ENCODE peak calls at places on chromosomes 7 and 10, in ten cellular contexts. One of them, this sample, is unnamed.

GRCh38 chr10:17771027-17771426 is 19.0 kb downstream of the TMEM236 start:
- DNase-seq in GM12865: no peak
- DNase-seq in Daoy: no peak
- DNase-seq in GM20000: no peak
- DNase-seq in SJSA1: no peak
- DNase-seq in stimulated activated CD4-positive, alpha-beta T cell treated with anti-CD3 and anti-CD28 coated beads, Interleukin-15, amount 100 ng/mL, for 24 hours: no peak
- DNase-seq in activated naive CD8-positive, alpha-beta T cell treated with anti-CD3 and anti-CD28 coated beads, Interleukin-2, amount 50 U/mL, for 24 hours: no peak
- DNase-seq in naive thymus-derived CD8-positive, alpha-beta T cell: no peak
- DNase-seq in G401: no peak
- DNase-seq in activated CD4-positive, alpha-beta T cell treated with anti-CD3 and anti-CD28 coated beads, Interleukin-2, amount 10 ng/mL, durations not matched to agents 7 days and 5 days: no peak
- DNase-seq in this sample: no peak

GRCh38 chr10:3133948-3134347 is 38.6 kb downstream of the PITRM1 start:
- DNase-seq in GM12865: no peak
- DNase-seq in Daoy: no peak
- DNase-seq in GM20000: no peak
- DNase-seq in SJSA1: no peak
- DNase-seq in stimulated activated CD4-positive, alpha-beta T cell treated with anti-CD3 and anti-CD28 coated beads, Interleukin-15, amount 100 ng/mL, for 24 hours: no peak
- DNase-seq in activated naive CD8-positive, alpha-beta T cell treated with anti-CD3 and anti-CD28 coated beads, Interleukin-2, amount 50 U/mL, for 24 hours: no peak
- DNase-seq in naive thymus-derived CD8-positive, alpha-beta T cell: no peak
- DNase-seq in G401: no peak
- DNase-seq in activated CD4-positive, alpha-beta T cell treated with anti-CD3 and anti-CD28 coated beads, Interleukin-2, amount 10 ng/mL, durations not matched to agents 7 days and 5 days: no peak
- DNase-seq in this sample: no peak

GRCh38 chr7:149154021-149154420 is 6.8 kb downstream of the ZNF398 start:
- DNase-seq in GM12865: no peak
- DNase-seq in Daoy: no peak
- DNase-seq in GM20000: no peak
- DNase-seq in SJSA1: no peak
- DNase-seq in stimulated activated CD4-positive, alpha-beta T cell treated with anti-CD3 and anti-CD28 coated beads, Interleukin-15, amount 100 ng/mL, for 24 hours: no peak
- DNase-seq in activated naive CD8-positive, alpha-beta T cell treated with anti-CD3 and anti-CD28 coated beads, Interleukin-2, amount 50 U/mL, for 24 hours: no peak
- DNase-seq in naive thymus-derived CD8-positive, alpha-beta T cell: no peak
- DNase-seq in G401: no peak
- DNase-seq in activated CD4-positive, alpha-beta T cell treated with anti-CD3 and anti-CD28 coated beads, Interleukin-2, amount 10 ng/mL, durations not matched to agents 7 days and 5 days: no peak
- DNase-seq in this sample: no peak

GRCh38 chr7:150947761-150948680 is 30.1 kb downstream of the KCNH2 start:
- DNase-seq in GM12865: no peak
- DNase-seq in Daoy: no peak
- DNase-seq in GM20000: peak; percentile 43
- DNase-seq in SJSA1: no peak
- DNase-seq in stimulated activated CD4-positive, alpha-beta T cell treated with anti-CD3 and anti-CD28 coated beads, Interleukin-15, amount 100 ng/mL, for 24 hours: no peak
- DNase-seq in activated naive CD8-positive, alpha-beta T cell treated with anti-CD3 and anti-CD28 coated beads, Interleukin-2, amount 50 U/mL, for 24 hours: no peak
- DNase-seq in naive thymus-derived CD8-positive, alpha-beta T cell: no peak
- DNase-seq in G401: no peak
- DNase-seq in activated CD4-positive, alpha-beta T cell treated with anti-CD3 and anti-CD28 coated beads, Interleukin-2, amount 10 ng/mL, durations not matched to agents 7 days and 5 days: no peak
- DNase-seq in this sample: no peak

GRCh38 chr10:103919648-103920025 is 1.7 kb upstream of the STN1 start:
- DNase-seq in GM12865: no peak
- DNase-seq in Daoy: no peak
- DNase-seq in GM20000: no peak
- DNase-seq in SJSA1: no peak
- DNase-seq in stimulated activated CD4-positive, alpha-beta T cell treated with anti-CD3 and anti-CD28 coated beads, Interleukin-15, amount 100 ng/mL, for 24 hours: no peak
- DNase-seq in activated naive CD8-positive, alpha-beta T cell treated with anti-CD3 and anti-CD28 coated beads, Interleukin-2, amount 50 U/mL, for 24 hours: no peak
- DNase-seq in naive thymus-derived CD8-positive, alpha-beta T cell: no peak
- DNase-seq in G401: no peak
- DNase-seq in activated CD4-positive, alpha-beta T cell treated with anti-CD3 and anti-CD28 coated beads, Interleukin-2, amount 10 ng/mL, durations not matched to agents 7 days and 5 days: no peak
- DNase-seq in this sample: no peak

GRCh38 chr7:26500749-26501352 is 209.2 kb downstream of the SNX10 start:
- DNase-seq in GM12865: peak; percentile 55
- DNase-seq in Daoy: peak; percentile 42
- DNase-seq in GM20000: peak; percentile 64
- DNase-seq in SJSA1: no peak
- DNase-seq in stimulated activated CD4-positive, alpha-beta T cell treated with anti-CD3 and anti-CD28 coated beads, Interleukin-15, amount 100 ng/mL, for 24 hours: no peak
- DNase-seq in activated naive CD8-positive, alpha-beta T cell treated with anti-CD3 and anti-CD28 coated beads, Interleukin-2, amount 50 U/mL, for 24 hours: no peak
- DNase-seq in naive thymus-derived CD8-positive, alpha-beta T cell: no peak
- DNase-seq in G401: peak; percentile 67
- DNase-seq in activated CD4-positive, alpha-beta T cell treated with anti-CD3 and anti-CD28 coated beads, Interleukin-2, amount 10 ng/mL, durations not matched to agents 7 days and 5 days: no peak
- DNase-seq in this sample: no peak

GRCh38 chr10:112613620-112614019 is 166.6 kb downstream of the VTI1A start:
- DNase-seq in GM12865: no peak
- DNase-seq in Daoy: no peak
- DNase-seq in GM20000: no peak
- DNase-seq in SJSA1: no peak
- DNase-seq in stimulated activated CD4-positive, alpha-beta T cell treated with anti-CD3 and anti-CD28 coated beads, Interleukin-15, amount 100 ng/mL, for 24 hours: no peak
- DNase-seq in activated naive CD8-positive, alpha-beta T cell treated with anti-CD3 and anti-CD28 coated beads, Interleukin-2, amount 50 U/mL, for 24 hours: no peak
- DNase-seq in naive thymus-derived CD8-positive, alpha-beta T cell: no peak
- DNase-seq in G401: no peak
- DNase-seq in activated CD4-positive, alpha-beta T cell treated with anti-CD3 and anti-CD28 coated beads, Interleukin-2, amount 10 ng/mL, durations not matched to agents 7 days and 5 days: no peak
- DNase-seq in this sample: no peak

GRCh38 chr7:28996836-28997235 is 38.7 kb upstream of the TRIL start:
- DNase-seq in GM12865: no peak
- DNase-seq in Daoy: no peak
- DNase-seq in GM20000: no peak
- DNase-seq in SJSA1: peak; percentile 18
- DNase-seq in stimulated activated CD4-positive, alpha-beta T cell treated with anti-CD3 and anti-CD28 coated beads, Interleukin-15, amount 100 ng/mL, for 24 hours: no peak
- DNase-seq in activated naive CD8-positive, alpha-beta T cell treated with anti-CD3 and anti-CD28 coated beads, Interleukin-2, amount 50 U/mL, for 24 hours: no peak
- DNase-seq in naive thymus-derived CD8-positive, alpha-beta T cell: no peak
- DNase-seq in G401: no peak
- DNase-seq in activated CD4-positive, alpha-beta T cell treated with anti-CD3 and anti-CD28 coated beads, Interleukin-2, amount 10 ng/mL, durations not matched to agents 7 days and 5 days: no peak
- DNase-seq in this sample: no peak

GRCh38 chr10:24944512-24945255 is 7.7 kb downstream of the PRTFDC1 start:
- DNase-seq in GM12865: peak; percentile 13
- DNase-seq in Daoy: peak; percentile 82
- DNase-seq in GM20000: no peak
- DNase-seq in SJSA1: no peak
- DNase-seq in stimulated activated CD4-positive, alpha-beta T cell treated with anti-CD3 and anti-CD28 coated beads, Interleukin-15, amount 100 ng/mL, for 24 hours: no peak
- DNase-seq in activated naive CD8-positive, alpha-beta T cell treated with anti-CD3 and anti-CD28 coated beads, Interleukin-2, amount 50 U/mL, for 24 hours: no peak
- DNase-seq in naive thymus-derived CD8-positive, alpha-beta T cell: no peak
- DNase-seq in G401: no peak
- DNase-seq in activated CD4-positive, alpha-beta T cell treated with anti-CD3 and anti-CD28 coated beads, Interleukin-2, amount 10 ng/mL, durations not matched to agents 7 days and 5 days: no peak
- DNase-seq in this sample: no peak

GRCh38 chr10:69418052-69418752 is 1.5 kb upstream of the TACR2 start:
- DNase-seq in GM12865: no peak
- DNase-seq in Daoy: no peak
- DNase-seq in GM20000: no peak
- DNase-seq in SJSA1: no peak
- DNase-seq in stimulated activated CD4-positive, alpha-beta T cell treated with anti-CD3 and anti-CD28 coated beads, Interleukin-15, amount 100 ng/mL, for 24 hours: no peak
- DNase-seq in activated naive CD8-positive, alpha-beta T cell treated with anti-CD3 and anti-CD28 coated beads, Interleukin-2, amount 50 U/mL, for 24 hours: no peak
- DNase-seq in naive thymus-derived CD8-positive, alpha-beta T cell: no peak
- DNase-seq in G401: no peak
- DNase-seq in activated CD4-positive, alpha-beta T cell treated with anti-CD3 and anti-CD28 coated beads, Interleukin-2, amount 10 ng/mL, durations not matched to agents 7 days and 5 days: no peak
- DNase-seq in this sample: no peak

GRCh38 chr7:3259711-3260424 is 41.2 kb upstream of the SDK1 start:
- DNase-seq in GM12865: no peak
- DNase-seq in Daoy: peak; percentile 17
- DNase-seq in GM20000: no peak
- DNase-seq in SJSA1: no peak
- DNase-seq in stimulated activated CD4-positive, alpha-beta T cell treated with anti-CD3 and anti-CD28 coated beads, Interleukin-15, amount 100 ng/mL, for 24 hours: no peak
- DNase-seq in activated naive CD8-positive, alpha-beta T cell treated with anti-CD3 and anti-CD28 coated beads, Interleukin-2, amount 50 U/mL, for 24 hours: no peak
- DNase-seq in naive thymus-derived CD8-positive, alpha-beta T cell: no peak
- DNase-seq in G401: no peak
- DNase-seq in activated CD4-positive, alpha-beta T cell treated with anti-CD3 and anti-CD28 coated beads, Interleukin-2, amount 10 ng/mL, durations not matched to agents 7 days and 5 days: no peak
- DNase-seq in this sample: no peak

GRCh38 chr10:2839081-2839725 is 228.1 kb upstream of the PFKP start:
- DNase-seq in GM12865: peak; percentile 26
- DNase-seq in Daoy: peak; percentile 59
- DNase-seq in GM20000: peak; percentile 44
- DNase-seq in SJSA1: no peak
- DNase-seq in stimulated activated CD4-positive, alpha-beta T cell treated with anti-CD3 and anti-CD28 coated beads, Interleukin-15, amount 100 ng/mL, for 24 hours: peak; percentile 63
- DNase-seq in activated naive CD8-positive, alpha-beta T cell treated with anti-CD3 and anti-CD28 coated beads, Interleukin-2, amount 50 U/mL, for 24 hours: peak; percentile 42
- DNase-seq in naive thymus-derived CD8-positive, alpha-beta T cell: no peak
- DNase-seq in G401: peak; percentile 8
- DNase-seq in activated CD4-positive, alpha-beta T cell treated with anti-CD3 and anti-CD28 coated beads, Interleukin-2, amount 10 ng/mL, durations not matched to agents 7 days and 5 days: peak; percentile 26
- DNase-seq in this sample: peak; percentile 48

GRCh38 chr7:13111230-13111629 is 423.8 kb downstream of the ARL4A start:
- DNase-seq in GM12865: no peak
- DNase-seq in Daoy: peak; percentile 16
- DNase-seq in GM20000: no peak
- DNase-seq in SJSA1: no peak
- DNase-seq in stimulated activated CD4-positive, alpha-beta T cell treated with anti-CD3 and anti-CD28 coated beads, Interleukin-15, amount 100 ng/mL, for 24 hours: no peak
- DNase-seq in activated naive CD8-positive, alpha-beta T cell treated with anti-CD3 and anti-CD28 coated beads, Interleukin-2, amount 50 U/mL, for 24 hours: no peak
- DNase-seq in naive thymus-derived CD8-positive, alpha-beta T cell: no peak
- DNase-seq in G401: no peak
- DNase-seq in activated CD4-positive, alpha-beta T cell treated with anti-CD3 and anti-CD28 coated beads, Interleukin-2, amount 10 ng/mL, durations not matched to agents 7 days and 5 days: no peak
- DNase-seq in this sample: no peak

GRCh38 chr7:127035203-127035849 is 217.4 kb downstream of the GRM8 start:
- DNase-seq in GM12865: no peak
- DNase-seq in Daoy: no peak
- DNase-seq in GM20000: no peak
- DNase-seq in SJSA1: no peak
- DNase-seq in stimulated activated CD4-positive, alpha-beta T cell treated with anti-CD3 and anti-CD28 coated beads, Interleukin-15, amount 100 ng/mL, for 24 hours: no peak
- DNase-seq in activated naive CD8-positive, alpha-beta T cell treated with anti-CD3 and anti-CD28 coated beads, Interleukin-2, amount 50 U/mL, for 24 hours: no peak
- DNase-seq in naive thymus-derived CD8-positive, alpha-beta T cell: no peak
- DNase-seq in G401: no peak
- DNase-seq in activated CD4-positive, alpha-beta T cell treated with anti-CD3 and anti-CD28 coated beads, Interleukin-2, amount 10 ng/mL, durations not matched to agents 7 days and 5 days: no peak
- DNase-seq in this sample: peak; percentile 14

GRCh38 chr7:134722786-134723322 is 56.6 kb upstream of the CALD1 start:
- DNase-seq in GM12865: no peak
- DNase-seq in Daoy: no peak
- DNase-seq in GM20000: no peak
- DNase-seq in SJSA1: no peak
- DNase-seq in stimulated activated CD4-positive, alpha-beta T cell treated with anti-CD3 and anti-CD28 coated beads, Interleukin-15, amount 100 ng/mL, for 24 hours: no peak
- DNase-seq in activated naive CD8-positive, alpha-beta T cell treated with anti-CD3 and anti-CD28 coated beads, Interleukin-2, amount 50 U/mL, for 24 hours: no peak
- DNase-seq in naive thymus-derived CD8-positive, alpha-beta T cell: no peak
- DNase-seq in G401: no peak
- DNase-seq in activated CD4-positive, alpha-beta T cell treated with anti-CD3 and anti-CD28 coated beads, Interleukin-2, amount 10 ng/mL, durations not matched to agents 7 days and 5 days: no peak
- DNase-seq in this sample: no peak

GRCh38 chr10:29496341-29497162 is 138.2 kb downstream of the SVIL start:
- DNase-seq in GM12865: peak; percentile 63
- DNase-seq in Daoy: peak; percentile 66
- DNase-seq in GM20000: peak; percentile 59
- DNase-seq in SJSA1: peak; percentile 74
- DNase-seq in stimulated activated CD4-positive, alpha-beta T cell treated with anti-CD3 and anti-CD28 coated beads, Interleukin-15, amount 100 ng/mL, for 24 hours: peak; percentile 79
- DNase-seq in activated naive CD8-positive, alpha-beta T cell treated with anti-CD3 and anti-CD28 coated beads, Interleukin-2, amount 50 U/mL, for 24 hours: peak; percentile 84
- DNase-seq in naive thymus-derived CD8-positive, alpha-beta T cell: peak; percentile 52
- DNase-seq in G401: peak; percentile 37
- DNase-seq in activated CD4-positive, alpha-beta T cell treated with anti-CD3 and anti-CD28 coated beads, Interleukin-2, amount 10 ng/mL, durations not matched to agents 7 days and 5 days: peak; percentile 57
- DNase-seq in this sample: peak; percentile 70

GRCh38 chr7:7911339-7911738 is 57.3 kb upstream of the GLCCI1 start:
- DNase-seq in GM12865: no peak
- DNase-seq in Daoy: peak; percentile 73
- DNase-seq in GM20000: no peak
- DNase-seq in SJSA1: no peak
- DNase-seq in stimulated activated CD4-positive, alpha-beta T cell treated with anti-CD3 and anti-CD28 coated beads, Interleukin-15, amount 100 ng/mL, for 24 hours: no peak
- DNase-seq in activated naive CD8-positive, alpha-beta T cell treated with anti-CD3 and anti-CD28 coated beads, Interleukin-2, amount 50 U/mL, for 24 hours: no peak
- DNase-seq in naive thymus-derived CD8-positive, alpha-beta T cell: no peak
- DNase-seq in G401: no peak
- DNase-seq in activated CD4-positive, alpha-beta T cell treated with anti-CD3 and anti-CD28 coated beads, Interleukin-2, amount 10 ng/mL, durations not matched to agents 7 days and 5 days: no peak
- DNase-seq in this sample: no peak

GRCh38 chr10:121154846-121155245 is 303.7 kb downstream of the WDR11 start:
- DNase-seq in GM12865: no peak
- DNase-seq in Daoy: peak; percentile 49
- DNase-seq in GM20000: no peak
- DNase-seq in SJSA1: no peak
- DNase-seq in stimulated activated CD4-positive, alpha-beta T cell treated with anti-CD3 and anti-CD28 coated beads, Interleukin-15, amount 100 ng/mL, for 24 hours: no peak
- DNase-seq in activated naive CD8-positive, alpha-beta T cell treated with anti-CD3 and anti-CD28 coated beads, Interleukin-2, amount 50 U/mL, for 24 hours: no peak
- DNase-seq in naive thymus-derived CD8-positive, alpha-beta T cell: no peak
- DNase-seq in G401: no peak
- DNase-seq in activated CD4-positive, alpha-beta T cell treated with anti-CD3 and anti-CD28 coated beads, Interleukin-2, amount 10 ng/mL, durations not matched to agents 7 days and 5 days: no peak
- DNase-seq in this sample: no peak

GRCh38 chr7:44218418-44219201 is 17.8 kb downstream of the YKT6 start:
- DNase-seq in GM12865: no peak
- DNase-seq in Daoy: no peak
- DNase-seq in GM20000: no peak
- DNase-seq in SJSA1: no peak
- DNase-seq in stimulated activated CD4-positive, alpha-beta T cell treated with anti-CD3 and anti-CD28 coated beads, Interleukin-15, amount 100 ng/mL, for 24 hours: no peak
- DNase-seq in activated naive CD8-positive, alpha-beta T cell treated with anti-CD3 and anti-CD28 coated beads, Interleukin-2, amount 50 U/mL, for 24 hours: no peak
- DNase-seq in naive thymus-derived CD8-positive, alpha-beta T cell: no peak
- DNase-seq in G401: no peak
- DNase-seq in activated CD4-positive, alpha-beta T cell treated with anti-CD3 and anti-CD28 coated beads, Interleukin-2, amount 10 ng/mL, durations not matched to agents 7 days and 5 days: no peak
- DNase-seq in this sample: no peak

GRCh38 chr7:154953006-154953684 is 49.8 kb downstream of the PAXIP1 start:
- DNase-seq in GM12865: peak; percentile 73
- DNase-seq in Daoy: peak; percentile 61
- DNase-seq in GM20000: peak; percentile 44
- DNase-seq in SJSA1: peak; percentile 61
- DNase-seq in stimulated activated CD4-positive, alpha-beta T cell treated with anti-CD3 and anti-CD28 coated beads, Interleukin-15, amount 100 ng/mL, for 24 hours: peak; percentile 77
- DNase-seq in activated naive CD8-positive, alpha-beta T cell treated with anti-CD3 and anti-CD28 coated beads, Interleukin-2, amount 50 U/mL, for 24 hours: peak; percentile 76
- DNase-seq in naive thymus-derived CD8-positive, alpha-beta T cell: peak; percentile 67
- DNase-seq in G401: peak; percentile 33
- DNase-seq in activated CD4-positive, alpha-beta T cell treated with anti-CD3 and anti-CD28 coated beads, Interleukin-2, amount 10 ng/mL, durations not matched to agents 7 days and 5 days: peak; percentile 65
- DNase-seq in this sample: peak; percentile 51

This sample was measured in body of pancreas.